ENCODE peak calls at places on chromosomes 11 and 22, in seven cellular contexts. C, U, W, J, X, E and M are unnamed samples.

GRCh38 chr11:61534025-61534900 is 25.7 kb downstream of the LRRC10B start:
- DNase-seq in C (no peak), U (no peak), W (peak), J (peak), X (peak), E (no peak), M (no peak)

GRCh38 chr11:3204141-3205015 is 14.2 kb downstream of the MRGPRG start:
- DNase-seq in C (no peak), U (no peak), W (no peak), J (no peak), X (peak), E (no peak), M (no peak)

GRCh38 chr11:115201121-115201792 is 303.0 kb downstream of the CADM1 start:
- DNase-seq in C (no peak), U (no peak), W (no peak), J (no peak), X (no peak), E (no peak), M (no peak)

GRCh38 chr11:102589047-102589459 is 36.1 kb downstream of the MMP20 start:
- DNase-seq in C (no peak), U (no peak), W (no peak), J (no peak), X (no peak), E (no peak), M (no peak)

GRCh38 chr11:126336646-126337045 is 18.8 kb upstream of the ST3GAL4 start:
- DNase-seq in C (no peak), U (no peak), W (no peak), J (no peak), X (peak), E (no peak), M (no peak)

GRCh38 chr11:124656759-124657627 is 16.5 kb downstream of the SIAE start:
- DNase-seq in C (no peak), U (no peak), W (no peak), J (no peak), X (no peak), E (no peak), M (no peak)

GRCh38 chr11:58576792-58577440 is 1.3 kb upstream of the LPXN start:
- DNase-seq in C (no peak), U (no peak), W (no peak), J (no peak), X (no peak), E (no peak), M (peak)

GRCh38 chr11:18408558-18409242 is 3.4 kb upstream of the LDHC start:
- DNase-seq in C (no peak), U (no peak), W (no peak), J (no peak), X (no peak), E (no peak), M (no peak)

GRCh38 chr11:45385423-45385822 is 99.3 kb upstream of the SYT13 start:
- DNase-seq in C (no peak), U (no peak), W (no peak), J (no peak), X (no peak), E (no peak), M (no peak)

GRCh38 chr11:45391168-45391850 is 105.2 kb upstream of the SYT13 start:
- DNase-seq in C (no peak), U (no peak), W (no peak), J (no peak), X (peak), E (no peak), M (no peak)

GRCh38 chr11:45390407-45390806 is 104.3 kb upstream of the SYT13 start:
- DNase-seq in C (no peak), U (no peak), W (no peak), J (no peak), X (peak), E (no peak), M (no peak)

GRCh38 chr11:45385844-45386243 is 99.7 kb upstream of the SYT13 start:
- DNase-seq in C (no peak), U (no peak), W (no peak), J (no peak), X (no peak), E (no peak), M (no peak)

DNA sequence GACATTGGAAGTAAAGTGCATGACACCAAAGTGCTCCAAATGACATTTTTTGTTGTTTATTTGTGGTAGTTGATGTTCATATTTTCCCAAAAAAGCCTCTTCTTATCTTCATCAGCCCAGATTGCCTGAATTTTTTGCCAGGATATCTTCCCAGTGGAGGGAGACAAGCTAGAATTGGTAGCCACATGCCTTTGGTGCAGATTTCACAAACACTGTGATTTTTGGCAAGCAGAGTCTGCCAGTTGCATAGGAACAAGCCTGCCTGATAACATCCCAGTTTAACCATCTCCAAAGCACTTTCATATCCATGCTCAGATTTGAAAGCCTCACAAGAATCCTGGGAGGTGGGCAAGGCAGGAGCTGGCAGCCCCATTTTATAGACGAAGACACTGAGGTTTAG is 102.3 kb upstream of the SYT13 start:
- DNase-seq in C (no peak), U (no peak), W (no peak), J (no peak), X (no peak), E (no peak), M (no peak)
- H3K27ac ChIP-seq in C (no peak), U (no peak), W (no peak), J (no peak), X (no peak), E (no peak), M (no peak)

DNA sequence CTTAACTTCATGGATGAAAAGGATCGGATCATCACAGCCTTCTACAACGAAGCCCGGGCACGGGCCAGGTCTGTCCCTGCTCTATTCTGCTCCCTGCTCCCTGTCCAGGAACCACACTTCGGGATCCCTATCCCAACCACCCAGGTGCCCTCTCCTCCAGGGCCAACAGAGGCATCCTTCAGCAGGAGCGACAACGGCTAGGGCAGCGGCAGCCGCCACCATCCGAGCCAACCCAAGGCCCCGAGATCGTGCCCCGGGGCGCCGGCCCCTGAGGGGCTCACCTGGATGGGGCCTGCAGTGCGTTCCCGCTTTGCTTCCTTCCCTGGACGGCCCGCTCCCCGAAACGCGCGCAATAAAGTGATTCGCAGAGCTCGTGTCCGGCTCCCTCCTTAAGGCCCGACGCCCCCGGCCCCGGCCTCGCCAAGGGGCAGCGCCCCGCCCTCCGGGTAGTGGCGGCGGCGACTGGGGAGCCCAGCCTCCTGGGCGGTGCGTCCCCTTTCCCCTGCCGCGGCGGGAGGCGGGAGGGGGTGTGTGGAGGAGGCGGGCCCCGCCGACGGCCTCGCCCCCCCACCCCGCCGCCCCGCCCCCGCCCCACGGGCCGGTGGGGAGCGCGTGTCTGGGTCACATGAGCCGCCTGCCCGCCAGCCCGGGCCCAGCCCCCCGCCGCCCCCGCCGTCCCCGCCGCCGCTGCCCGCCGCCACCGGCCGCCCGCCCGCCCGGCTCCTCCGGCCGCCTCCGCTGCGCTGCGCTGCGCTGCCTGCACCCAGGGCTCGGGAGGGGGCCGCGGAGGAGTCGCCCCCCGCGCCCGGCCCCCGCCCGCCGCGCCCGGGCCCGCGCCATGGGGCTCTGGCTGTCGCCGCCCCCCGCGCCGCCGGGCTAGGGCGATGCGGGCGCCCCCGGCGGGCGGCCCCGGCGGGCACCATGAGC is at the start of gene VEGFB:
- DNase-seq in C (no peak), U (peak), W (peak), J (peak), X (peak), E (no peak), M (peak)
- TF ChIP-seq POLR2A in C (peak), U (peak), W (peak), J (no peak), X (no peak), E (no peak), M (peak)

GRCh38 chr11:117816846-117817212 is 7.7 kb downstream of the FXYD2 start:
- DNase-seq in C (no peak), U (no peak), W (no peak), J (no peak), X (no peak), E (no peak), M (no peak)

GRCh38 chr11:117817213-117818035 is 7.1 kb downstream of the FXYD2 start:
- DNase-seq in C (no peak), U (peak), W (peak), J (peak), X (peak), E (peak), M (peak)

GRCh38 chr11:117815262-117815803 is 9.2 kb downstream of the FXYD2 start:
- DNase-seq in C (peak), U (no peak), W (peak), J (no peak), X (no peak), E (no peak), M (no peak)

GRCh38 chr11:117814766-117815261 is 9.7 kb downstream of the FXYD2 start:
- DNase-seq in C (no peak), U (peak), W (peak), J (peak), X (peak), E (no peak), M (peak)

GRCh38 chr11:117816151-117816741 is 8.3 kb downstream of the FXYD2 start:
- DNase-seq in C (no peak), U (no peak), W (peak), J (no peak), X (no peak), E (no peak), M (peak)
- H3K27ac ChIP-seq in C (peak), U (no peak), W (peak), J (peak), X (peak), E (peak), M (no peak)

DNA sequence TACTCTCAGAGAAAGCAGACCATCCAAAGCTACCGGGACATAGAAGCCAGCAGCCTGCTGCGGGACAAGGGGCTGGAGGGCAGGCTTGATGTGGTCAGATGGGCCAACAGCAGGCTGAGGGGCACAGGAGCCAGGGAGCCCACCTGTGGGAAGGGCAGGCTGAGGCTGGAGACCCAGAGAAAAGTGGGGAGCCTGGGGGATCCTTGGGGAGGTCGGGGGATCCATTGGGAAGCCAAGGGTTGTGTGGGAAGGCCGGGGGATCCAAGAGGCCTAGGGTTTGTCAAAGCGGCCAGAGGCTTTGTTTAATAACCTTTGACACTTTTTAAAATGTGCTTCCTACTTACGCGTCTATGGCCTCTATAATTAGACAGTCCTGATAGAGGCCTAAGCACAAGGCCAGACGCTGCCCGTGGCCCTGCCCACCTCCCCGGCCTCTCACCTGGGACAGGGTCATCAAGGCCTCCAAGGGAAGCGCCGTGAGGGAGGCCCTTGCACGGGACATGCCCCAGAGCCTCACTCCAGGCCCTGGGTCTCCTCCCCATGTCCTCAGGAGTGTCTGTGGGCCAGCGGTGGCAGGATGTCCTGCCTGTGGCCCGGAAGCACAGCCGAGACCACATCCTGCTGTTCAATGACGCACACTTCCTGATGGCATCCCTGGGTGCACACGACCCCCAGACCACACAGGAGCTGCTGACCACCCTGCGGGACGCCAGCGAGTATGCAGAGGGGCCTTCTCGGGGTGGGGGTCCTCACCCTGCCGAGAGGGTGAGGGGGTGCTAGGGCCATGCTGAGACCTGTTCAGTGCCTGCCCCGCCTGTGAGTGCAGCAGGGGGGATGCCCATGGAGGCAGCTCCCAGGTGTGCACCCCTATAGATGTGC is 8.6 kb upstream of the GTSE1 start:
- DNase-seq in C (peak), U (no peak), W (peak), J (peak), X (peak), E (no peak), M (no peak)
- TF ChIP-seq POLR2A in C (no peak), U (no peak), W (no peak), J (no peak), X (no peak), E (no peak), M (no peak)

GRCh38 chr11:96318399-96318798 is 24.6 kb downstream of the MAML2 start:
- DNase-seq in C (no peak), U (no peak), W (no peak), J (no peak), X (no peak), E (no peak), M (no peak)

GRCh38 chr11:96315476-96315875 is 27.5 kb downstream of the MAML2 start:
- DNase-seq in C (no peak), U (no peak), W (no peak), J (no peak), X (no peak), E (no peak), M (no peak)

GRCh38 chr11:96317985-96318384 is 25.0 kb downstream of the MAML2 start:
- DNase-seq in C (no peak), U (no peak), W (no peak), J (no peak), X (no peak), E (no peak), M (no peak)

GRCh38 chr11:96317576-96317975 is 25.4 kb downstream of the MAML2 start:
- DNase-seq in C (no peak), U (peak), W (no peak), J (no peak), X (no peak), E (no peak), M (no peak)

GRCh38 chr11:96316869-96317268 is 26.1 kb downstream of the MAML2 start:
- DNase-seq in C (no peak), U (peak), W (no peak), J (no peak), X (no peak), E (no peak), M (no peak)
- H3K27ac ChIP-seq in C (peak), U (peak), W (no peak), J (no peak), X (no peak), E (no peak), M (no peak)

GRCh38 chr11:94128746-94129504 is at the start of gene PANX1:
- DNase-seq in C (peak), U (peak), W (peak), J (peak), X (peak), E (peak), M (peak)
- TF ChIP-seq POLR2A in C (peak), U (peak), W (peak), J (no peak), X (peak), E (peak), M (peak)

GRCh38 chr22:41883400-41883799 is 31.5 kb downstream of the SHISA8 start:
- DNase-seq in C (no peak), U (no peak), W (no peak), J (no peak), X (no peak), E (no peak), M (no peak)
- H3K27ac ChIP-seq in C (no peak), U (no peak), W (no peak), J (no peak), X (no peak), E (no peak), M (no peak)

GRCh38 chr11:119317592-119318239 is 786 bp upstream of the MCAM start:
- DNase-seq in C (no peak), U (no peak), W (no peak), J (no peak), X (no peak), E (no peak), M (no peak)
- TF ChIP-seq POLR2A in C (peak), U (no peak), W (no peak), J (no peak), X (no peak), E (no peak), M (no peak)